ENCODE peak calls at places on chromosomes 13 and 19, in eight cellular contexts. One of them, this sample, is unnamed.
A peak's percentile ranks its signal among the peaks of the same experiment; 100 is the strongest.

GRCh38 chr19:49475995-49476880 is 2.2 kb downstream of the FLT3LG start:
- DNase-seq in nephron progenitor cell: peak; percentile 86
- DNase-seq in fibroblast of mammary gland: no peak
- DNase-seq in AG04449: no peak
- DNase-seq in breast epithelium: no peak
- DNase-seq in OCI-LY7: peak; percentile 60
- DNase-seq in Calu3: no peak
- DNase-seq in RWPE1: no peak
- DNase-seq in this sample: no peak

GRCh38 chr13:99590519-99591011 is 89.3 kb downstream of the TM9SF2 start:
- DNase-seq in fibroblast of mammary gland: peak; percentile 8
- DNase-seq in AG04449: no peak
- DNase-seq in breast epithelium: no peak
- DNase-seq in Calu3: no peak
- DNase-seq in RWPE1: no peak
- DNase-seq in nephron progenitor cell: no peak
- DNase-seq in OCI-LY7: no peak
- DNase-seq in this sample: no peak

GRCh38 chr19:7168941-7169340 is 99.4 kb downstream of the ZNF557 start:
- DNase-seq in AG04449: no peak
- DNase-seq in nephron progenitor cell: no peak
- DNase-seq in RWPE1: no peak
- DNase-seq in OCI-LY7: no peak
- DNase-seq in fibroblast of mammary gland: no peak
- DNase-seq in Calu3: no peak
- DNase-seq in breast epithelium: no peak
- DNase-seq in this sample: no peak

GRCh38 chr19:33948651-33949335 is 152.1 kb downstream of the KCTD15 start:
- DNase-seq in nephron progenitor cell: no peak
- DNase-seq in OCI-LY7: no peak
- DNase-seq in Calu3: no peak
- DNase-seq in AG04449: no peak
- DNase-seq in fibroblast of mammary gland: no peak
- DNase-seq in RWPE1: no peak
- DNase-seq in breast epithelium: no peak
- DNase-seq in this sample: no peak

GRCh38 chr19:5863030-5863665 is 7.2 kb downstream of the FUT5 start:
- DNase-seq in fibroblast of mammary gland: no peak
- DNase-seq in nephron progenitor cell: no peak
- DNase-seq in RWPE1: no peak
- DNase-seq in breast epithelium: no peak
- DNase-seq in OCI-LY7: no peak
- DNase-seq in AG04449: no peak
- DNase-seq in Calu3: no peak
- DNase-seq in this sample: no peak

GRCh38 chr13:29940715-29941114 is 90.3 kb upstream of the UBL3 start:
- DNase-seq in nephron progenitor cell: no peak
- DNase-seq in fibroblast of mammary gland: no peak
- DNase-seq in OCI-LY7: no peak
- DNase-seq in RWPE1: no peak
- DNase-seq in Calu3: no peak
- DNase-seq in AG04449: no peak
- DNase-seq in breast epithelium: no peak
- DNase-seq in this sample: no peak

GRCh38 chr13:46659413-46660065 is 106.6 kb downstream of the LRCH1 start:
- DNase-seq in breast epithelium: no peak
- DNase-seq in nephron progenitor cell: no peak
- DNase-seq in AG04449: no peak
- DNase-seq in RWPE1: no peak
- DNase-seq in Calu3: peak; percentile 36
- DNase-seq in OCI-LY7: no peak
- DNase-seq in fibroblast of mammary gland: no peak
- DNase-seq in this sample: no peak

GRCh38 chr13:68056816-68057710 is 826.9 kb upstream of the PCDH9 start:
- DNase-seq in RWPE1: peak; percentile 54
- DNase-seq in fibroblast of mammary gland: peak; percentile 14
- DNase-seq in OCI-LY7: peak; percentile 28
- DNase-seq in AG04449: no peak
- DNase-seq in nephron progenitor cell: no peak
- DNase-seq in Calu3: no peak
- DNase-seq in breast epithelium: no peak
- DNase-seq in this sample: no peak

GRCh38 chr13:46374710-46375109 is 12.3 kb downstream of the RUBCNL start:
- DNase-seq in AG04449: no peak
- DNase-seq in fibroblast of mammary gland: no peak
- DNase-seq in breast epithelium: no peak
- DNase-seq in RWPE1: no peak
- DNase-seq in nephron progenitor cell: no peak
- DNase-seq in Calu3: no peak
- DNase-seq in OCI-LY7: peak; percentile 81
- DNase-seq in this sample: no peak

GRCh38 chr19:43748205-43748594 is 6.6 kb downstream of the SMG9 start:
- DNase-seq in AG04449: no peak
- DNase-seq in Calu3: no peak
- DNase-seq in nephron progenitor cell: no peak
- DNase-seq in breast epithelium: no peak
- DNase-seq in OCI-LY7: no peak
- DNase-seq in fibroblast of mammary gland: no peak
- DNase-seq in RWPE1: no peak
- DNase-seq in this sample: no peak

GRCh38 chr13:24328145-24328544 is 18.8 kb downstream of the C1QTNF9 start:
- DNase-seq in nephron progenitor cell: no peak
- DNase-seq in fibroblast of mammary gland: no peak
- DNase-seq in RWPE1: no peak
- DNase-seq in breast epithelium: no peak
- DNase-seq in AG04449: no peak
- DNase-seq in Calu3: no peak
- DNase-seq in OCI-LY7: no peak
- DNase-seq in this sample: no peak

GRCh38 chr19:326851-327250 is 17.7 kb downstream of the MIER2 start:
- DNase-seq in AG04449: no peak
- DNase-seq in fibroblast of mammary gland: no peak
- DNase-seq in RWPE1: no peak
- DNase-seq in nephron progenitor cell: no peak
- DNase-seq in breast epithelium: no peak
- DNase-seq in Calu3: no peak
- DNase-seq in OCI-LY7: no peak
- DNase-seq in this sample: no peak

GRCh38 chr19:6276447-6276846 is 3.3 kb downstream of the MLLT1 start:
- DNase-seq in breast epithelium: no peak
- DNase-seq in OCI-LY7: no peak
- DNase-seq in fibroblast of mammary gland: peak; percentile 89
- DNase-seq in RWPE1: no peak
- DNase-seq in AG04449: peak; percentile 50
- DNase-seq in Calu3: no peak
- DNase-seq in nephron progenitor cell: no peak
- DNase-seq in this sample: no peak

GRCh38 chr19:10839071-10840050 is 3.3 kb upstream of the TMED1 start:
- DNase-seq in AG04449: no peak
- DNase-seq in RWPE1: no peak
- DNase-seq in breast epithelium: no peak
- DNase-seq in nephron progenitor cell: no peak
- DNase-seq in fibroblast of mammary gland: no peak
- DNase-seq in OCI-LY7: no peak
- DNase-seq in Calu3: no peak
- DNase-seq in this sample: no peak

GRCh38 chr19:40365613-40366401 is 17.3 kb downstream of the PLD3 start:
- DNase-seq in breast epithelium: no peak
- DNase-seq in nephron progenitor cell: peak; percentile 94
- DNase-seq in Calu3: no peak
- DNase-seq in OCI-LY7: peak; percentile 79
- DNase-seq in RWPE1: peak; percentile 96
- DNase-seq in fibroblast of mammary gland: peak; percentile 28
- DNase-seq in AG04449: no peak
- DNase-seq in this sample: peak; percentile 67

GRCh38 chr13:84265365-84265764 is 383.1 kb upstream of the SLITRK1 start:
- DNase-seq in OCI-LY7: no peak
- DNase-seq in RWPE1: no peak
- DNase-seq in nephron progenitor cell: no peak
- DNase-seq in breast epithelium: no peak
- DNase-seq in AG04449: no peak
- DNase-seq in Calu3: no peak
- DNase-seq in fibroblast of mammary gland: no peak
- DNase-seq in this sample: no peak

GRCh38 chr13:48567521-48568331 is 34.8 kb upstream of the RCBTB2 start:
- DNase-seq in breast epithelium: no peak
- DNase-seq in OCI-LY7: no peak
- DNase-seq in RWPE1: no peak
- DNase-seq in nephron progenitor cell: no peak
- DNase-seq in Calu3: no peak
- DNase-seq in AG04449: no peak
- DNase-seq in fibroblast of mammary gland: peak; percentile 25
- DNase-seq in this sample: no peak

GRCh38 chr13:28137556-28137955 is 789 bp upstream of the PAN3 start:
- DNase-seq in OCI-LY7: no peak
- DNase-seq in AG04449: no peak
- DNase-seq in fibroblast of mammary gland: peak; percentile 28
- DNase-seq in nephron progenitor cell: no peak
- DNase-seq in Calu3: no peak
- DNase-seq in breast epithelium: no peak
- DNase-seq in RWPE1: no peak
- DNase-seq in this sample: no peak

GRCh38 chr13:28140433-28141125 is 2.2 kb downstream of the PAN3 start:
- DNase-seq in nephron progenitor cell: no peak
- DNase-seq in Calu3: no peak
- DNase-seq in fibroblast of mammary gland: peak; percentile 3
- DNase-seq in breast epithelium: no peak
- DNase-seq in RWPE1: no peak
- DNase-seq in OCI-LY7: no peak
- DNase-seq in AG04449: no peak
- DNase-seq in this sample: no peak

GRCh38 chr13:28136916-28137315 is 1.4 kb upstream of the PAN3 start:
- DNase-seq in OCI-LY7: peak; percentile 10
- DNase-seq in nephron progenitor cell: no peak
- DNase-seq in breast epithelium: no peak
- DNase-seq in AG04449: no peak
- DNase-seq in fibroblast of mammary gland: peak; percentile 28
- DNase-seq in Calu3: no peak
- DNase-seq in RWPE1: no peak
- DNase-seq in this sample: no peak

GRCh38 chr13:28138756-28139470 is 568 bp downstream of the PAN3 start:
- DNase-seq in nephron progenitor cell: peak; percentile 81
- DNase-seq in fibroblast of mammary gland: peak; percentile 84
- DNase-seq in Calu3: peak; percentile 68
- DNase-seq in OCI-LY7: peak; percentile 84
- DNase-seq in RWPE1: peak; percentile 72
- DNase-seq in AG04449: peak; percentile 64
- DNase-seq in breast epithelium: peak; percentile 77
- DNase-seq in this sample: peak; percentile 64

GRCh38 chr13:28138012-28138755 is at the start of gene PAN3:
- DNase-seq in breast epithelium: peak; percentile 91
- DNase-seq in fibroblast of mammary gland: peak; percentile 85
- DNase-seq in nephron progenitor cell: peak; percentile 91
- DNase-seq in Calu3: peak; percentile 87
- DNase-seq in RWPE1: peak; percentile 81
- DNase-seq in AG04449: peak; percentile 42
- DNase-seq in OCI-LY7: peak; percentile 95
- DNase-seq in this sample: peak; percentile 75
- TF ChIP-seq CTCF in breast epithelium: no peak
- TF ChIP-seq CTCF in fibroblast of mammary gland: no peak
- TF ChIP-seq CTCF in nephron progenitor cell: no peak
- TF ChIP-seq CTCF in Calu3: no peak
- TF ChIP-seq CTCF in RWPE1: no peak
- TF ChIP-seq CTCF in AG04449: peak; percentile 28
- TF ChIP-seq CTCF in OCI-LY7: peak; percentile 38
- TF ChIP-seq CTCF in this sample: no peak

GRCh38 chr13:109416001-109416400 is 370.4 kb downstream of the IRS2 start:
- DNase-seq in nephron progenitor cell: no peak
- DNase-seq in OCI-LY7: no peak
- DNase-seq in fibroblast of mammary gland: no peak
- DNase-seq in AG04449: no peak
- DNase-seq in breast epithelium: no peak
- DNase-seq in Calu3: no peak
- DNase-seq in RWPE1: no peak
- DNase-seq in this sample: no peak
- TF ChIP-seq CTCF in nephron progenitor cell: no peak
- TF ChIP-seq CTCF in OCI-LY7: no peak
- TF ChIP-seq CTCF in fibroblast of mammary gland: no peak
- TF ChIP-seq CTCF in AG04449: no peak
- TF ChIP-seq CTCF in breast epithelium: no peak
- TF ChIP-seq CTCF in Calu3: no peak
- TF ChIP-seq CTCF in RWPE1: no peak
- TF ChIP-seq CTCF in this sample: no peak

GRCh38 chr19:48363810-48364563 is at the start of the genes SYNGR4 and TMEM143:
- DNase-seq in OCI-LY7: peak; percentile 100
- DNase-seq in AG04449: peak; percentile 96
- DNase-seq in fibroblast of mammary gland: peak; percentile 99
- DNase-seq in nephron progenitor cell: peak; percentile 97
- DNase-seq in breast epithelium: peak; percentile 98
- DNase-seq in RWPE1: peak; percentile 99
- DNase-seq in Calu3: peak; percentile 99
- DNase-seq in this sample: peak; percentile 83

GRCh38 chr19:48363500-48363809 is 285 bp downstream of the TMEM143 start:
- DNase-seq in breast epithelium: no peak
- DNase-seq in fibroblast of mammary gland: peak; percentile 11
- DNase-seq in OCI-LY7: no peak
- DNase-seq in Calu3: no peak
- DNase-seq in nephron progenitor cell: peak; percentile 45
- DNase-seq in AG04449: no peak
- DNase-seq in RWPE1: no peak
- DNase-seq in this sample: peak; percentile 36

GRCh38 chr19:48367855-48368254 is 3.7 kb downstream of the SYNGR4 start:
- DNase-seq in OCI-LY7: no peak
- DNase-seq in breast epithelium: no peak
- DNase-seq in nephron progenitor cell: no peak
- DNase-seq in AG04449: no peak
- DNase-seq in RWPE1: no peak
- DNase-seq in fibroblast of mammary gland: no peak
- DNase-seq in Calu3: no peak
- DNase-seq in this sample: no peak

GRCh38 chr19:48364564-48365363 is 597 bp downstream of the SYNGR4 start:
- DNase-seq in nephron progenitor cell: no peak
- DNase-seq in fibroblast of mammary gland: no peak
- DNase-seq in breast epithelium: no peak
- DNase-seq in OCI-LY7: no peak
- DNase-seq in Calu3: no peak
- DNase-seq in RWPE1: no peak
- DNase-seq in AG04449: no peak
- DNase-seq in this sample: no peak

GRCh38 chr19:48365602-48366001 is 1.4 kb downstream of the SYNGR4 start:
- DNase-seq in OCI-LY7: no peak
- DNase-seq in RWPE1: no peak
- DNase-seq in fibroblast of mammary gland: no peak
- DNase-seq in nephron progenitor cell: no peak
- DNase-seq in breast epithelium: no peak
- DNase-seq in AG04449: no peak
- DNase-seq in Calu3: no peak
- DNase-seq in this sample: no peak
- TF ChIP-seq CTCF in OCI-LY7: no peak
- TF ChIP-seq CTCF in RWPE1: no peak
- TF ChIP-seq CTCF in fibroblast of mammary gland: no peak
- TF ChIP-seq CTCF in nephron progenitor cell: no peak
- TF ChIP-seq CTCF in breast epithelium: no peak
- TF ChIP-seq CTCF in AG04449: no peak
- TF ChIP-seq CTCF in Calu3: no peak
- TF ChIP-seq CTCF in this sample: no peak

DNA sequence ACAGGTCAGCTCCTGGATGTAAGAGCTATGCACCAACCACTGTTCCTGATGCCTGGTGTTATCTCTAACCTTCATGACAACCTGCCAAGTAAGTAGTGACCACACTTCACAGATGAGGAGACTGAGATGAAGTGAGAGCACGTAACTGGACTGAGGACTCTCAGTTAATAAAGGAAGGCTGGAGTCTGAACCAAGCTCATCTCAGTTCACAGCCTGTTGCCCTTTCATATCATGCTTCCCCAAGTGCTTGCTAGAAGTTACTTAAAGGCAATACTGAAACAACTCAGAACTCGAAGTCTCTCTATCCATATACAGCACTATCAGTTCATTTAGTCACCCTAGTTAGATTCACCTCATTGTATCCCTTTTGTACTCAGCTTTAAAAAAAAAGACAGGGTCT is 119.7 kb downstream of the ABCC4 start:
- DNase-seq in AG04449: no peak
- DNase-seq in OCI-LY7: no peak
- DNase-seq in RWPE1: no peak
- DNase-seq in breast epithelium: no peak
- DNase-seq in fibroblast of mammary gland: no peak
- DNase-seq in Calu3: no peak
- DNase-seq in nephron progenitor cell: no peak
- DNase-seq in this sample: no peak
- TF ChIP-seq CTCF in AG04449: no peak
- TF ChIP-seq CTCF in OCI-LY7: no peak
- TF ChIP-seq CTCF in RWPE1: no peak
- TF ChIP-seq CTCF in breast epithelium: no peak
- TF ChIP-seq CTCF in fibroblast of mammary gland: no peak
- TF ChIP-seq CTCF in Calu3: no peak
- TF ChIP-seq CTCF in nephron progenitor cell: no peak
- TF ChIP-seq CTCF in this sample: no peak